ENCODE peak calls at places on chromosomes 13 and 19, in five cellular contexts. S, J, W, K and I are unnamed samples.

GRCh38 chr19:7904074-7905020 is 670 bp downstream of the MAP2K7 start:
- DNase-seq in S (peak; percentile 57), J (peak; percentile 89), W (no peak), K (no peak), I (no peak)

GRCh38 chr13:27968316-27969072 is 621 bp downstream of the CDX2 start:
- DNase-seq in S (no peak), J (no peak), W (no peak), K (no peak), I (no peak)

GRCh38 chr13:97192166-97192565 is 30.0 kb upstream of the MBNL2 start:
- DNase-seq in S (no peak), J (no peak), W (no peak), K (no peak), I (no peak)

GRCh38 chr13:50712469-50712868 is 131.0 kb downstream of the DLEU7 start:
- DNase-seq in S (no peak), J (no peak), W (no peak), K (no peak), I (no peak)

GRCh38 chr13:75825161-75825560 is 189.0 kb downstream of the LMO7 start:
- DNase-seq in S (no peak), J (no peak), W (no peak), K (no peak), I (no peak)

GRCh38 chr13:47480121-47480520 is 521.0 kb downstream of the SUCLA2 start:
- DNase-seq in S (no peak), J (no peak), W (no peak), K (peak; percentile 78), I (no peak)

GRCh38 chr19:29385191-29385795 is 140.5 kb upstream of the VSTM2B start:
- DNase-seq in S (no peak), J (no peak), W (no peak), K (no peak), I (no peak)

GRCh38 chr13:50131998-50132936 is 117.0 kb downstream of the KCNRG start:
- DNase-seq in S (no peak), J (no peak), W (no peak), K (no peak), I (no peak)

GRCh38 chr19:8626823-8627222 is 3.6 kb upstream of the NFILZ start:
- DNase-seq in S (no peak), J (no peak), W (no peak), K (no peak), I (no peak)

GRCh38 chr13:29154390-29154789 is 334.3 kb downstream of the MTUS2 start:
- DNase-seq in S (no peak), J (no peak), W (no peak), K (no peak), I (no peak)

GRCh38 chr19:50795665-50796073 is 5.5 kb downstream of the ACP4 start:
- DNase-seq in S (no peak), J (no peak), W (peak; percentile 37), K (no peak), I (no peak)

GRCh38 chr13:109344552-109345157 is 441.7 kb downstream of the IRS2 start:
- DNase-seq in S (no peak), J (no peak), W (no peak), K (peak; percentile 34), I (no peak)

GRCh38 chr19:30669329-30670010 is 297.3 kb downstream of the ZNF536 start:
- DNase-seq in S (no peak), J (no peak), W (peak; percentile 56), K (no peak), I (no peak)

GRCh38 chr19:30667746-30668145 is 295.6 kb downstream of the ZNF536 start:
- DNase-seq in S (no peak), J (no peak), W (no peak), K (no peak), I (no peak)

GRCh38 chr19:30667227-30667626 is 295.0 kb downstream of the ZNF536 start:
- DNase-seq in S (no peak), J (no peak), W (no peak), K (no peak), I (no peak)

GRCh38 chr19:30670011-30670329 is 297.8 kb downstream of the ZNF536 start:
- DNase-seq in S (no peak), J (no peak), W (no peak), K (no peak), I (no peak)

DNA sequence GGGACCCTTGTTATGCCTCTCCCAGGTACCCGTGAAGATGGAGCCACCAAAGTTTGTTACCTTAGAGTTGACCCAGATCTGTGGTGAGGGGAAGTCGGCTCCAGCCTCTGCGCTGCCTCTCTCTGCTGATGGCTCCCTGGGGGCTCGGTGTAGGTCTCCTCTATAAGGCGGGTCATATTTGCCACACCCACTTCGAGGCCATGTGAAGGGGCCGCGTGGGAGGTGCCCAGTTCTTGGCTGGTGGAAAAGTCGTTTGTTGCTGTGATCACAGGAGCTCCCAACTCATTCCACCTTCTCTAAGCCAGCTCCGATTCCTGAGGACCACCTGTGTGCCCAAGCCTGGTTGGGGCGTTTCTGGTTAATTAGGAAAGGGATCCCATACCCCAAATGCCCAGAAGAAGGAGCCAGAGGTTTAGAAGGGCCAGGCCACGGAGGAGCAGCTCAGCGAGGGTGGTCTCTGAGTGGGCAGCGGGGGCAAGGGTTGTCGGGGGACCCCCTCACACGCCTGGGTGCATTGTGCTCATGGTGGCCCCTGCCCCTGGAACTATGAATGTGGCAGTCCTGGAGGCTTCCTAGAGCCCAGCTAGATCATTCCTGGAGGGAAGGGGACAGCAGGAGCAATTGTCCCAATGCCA is 296.5 kb downstream of the ZNF536 start:
- DNase-seq in S (no peak), J (no peak), W (no peak), K (no peak), I (no peak)
- H3K4me3 ChIP-seq in S (no peak overlapping the region), J (no peak overlapping the region), W (no peak overlapping the region), K (no peak overlapping the region), I (no peak overlapping the region)

GRCh38 chr19:55369651-55370304 is 485 bp downstream of the IL11 start:
- DNase-seq in S (no peak), J (no peak), W (no peak), K (no peak), I (no peak)
- H3K4me3 ChIP-seq in S (no peak overlapping the region), J (peak overlapping the region; percentile 45), W (no peak overlapping the region), K (peak overlapping the region; percentile 67), I (no peak overlapping the region)

DNA sequence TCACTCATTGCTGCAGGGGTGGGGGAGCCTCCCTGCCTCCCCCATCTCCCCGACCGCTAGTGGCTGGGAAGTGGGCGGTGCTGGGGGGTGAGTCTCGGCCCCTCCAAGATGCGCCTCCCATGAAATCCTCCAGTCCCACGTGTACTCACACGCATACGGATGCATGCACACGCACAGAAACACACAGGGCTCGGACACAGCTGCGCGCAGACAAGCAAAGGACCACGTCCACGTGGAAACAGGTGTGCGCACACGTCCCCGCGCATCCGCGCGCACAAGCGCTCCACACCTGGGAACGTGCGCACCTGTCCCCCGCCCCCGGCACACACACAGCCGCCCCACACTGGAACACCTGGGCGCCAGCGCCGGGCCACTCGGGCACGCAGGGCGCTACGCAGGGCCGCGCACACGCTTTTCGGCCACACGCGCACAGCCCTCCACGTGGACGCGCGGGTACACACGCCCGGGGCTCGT is 680 bp downstream of the MATK start:
- DNase-seq in S (no peak), J (no peak), W (peak; percentile 50), K (no peak), I (no peak)
- H3K4me3 ChIP-seq in S (peak overlapping the region; percentile 66), J (peak overlapping the region; percentile 64), W (peak overlapping the region; percentile 61), K (no peak overlapping the region), I (no peak overlapping the region)

GRCh38 chr13:33100876-33101275 is 84.7 kb downstream of the KL start:
- DNase-seq in S (no peak), J (no peak), W (no peak), K (no peak), I (no peak)

GRCh38 chr13:33096886-33097610 is 80.8 kb downstream of the KL start:
- DNase-seq in S (no peak), J (no peak), W (no peak), K (no peak), I (no peak)

GRCh38 chr13:33105387-33106005 is 89.3 kb downstream of the KL start:
- DNase-seq in S (no peak), J (no peak), W (no peak), K (no peak), I (no peak)

GRCh38 chr13:33099860-33100259 is 83.6 kb downstream of the KL start:
- DNase-seq in S (no peak), J (no peak), W (no peak), K (no peak), I (no peak)

GRCh38 chr13:33101835-33102234 is 85.6 kb downstream of the KL start:
- DNase-seq in S (no peak), J (no peak), W (no peak), K (no peak), I (no peak)
- H3K4me3 ChIP-seq in S (no peak overlapping the region), J (no peak overlapping the region), W (no peak overlapping the region), K (no peak overlapping the region), I (no peak overlapping the region)

GRCh38 chr19:52749780-52750179 is 14.9 kb upstream of the ZNF611 start:
- DNase-seq in S (no peak), J (no peak), W (no peak), K (no peak), I (no peak)

GRCh38 chr19:52742516-52742915 is 7.7 kb upstream of the ZNF611 start:
- DNase-seq in S (no peak), J (no peak), W (peak; percentile 50), K (no peak), I (peak; percentile 21)

GRCh38 chr19:52748336-52748950 is 13.6 kb upstream of the ZNF611 start:
- DNase-seq in S (no peak), J (no peak), W (no peak), K (no peak), I (peak; percentile 36)
- H3K4me3 ChIP-seq in S (no peak overlapping the region), J (no peak overlapping the region), W (no peak overlapping the region), K (no peak overlapping the region), I (no peak overlapping the region)

DNA sequence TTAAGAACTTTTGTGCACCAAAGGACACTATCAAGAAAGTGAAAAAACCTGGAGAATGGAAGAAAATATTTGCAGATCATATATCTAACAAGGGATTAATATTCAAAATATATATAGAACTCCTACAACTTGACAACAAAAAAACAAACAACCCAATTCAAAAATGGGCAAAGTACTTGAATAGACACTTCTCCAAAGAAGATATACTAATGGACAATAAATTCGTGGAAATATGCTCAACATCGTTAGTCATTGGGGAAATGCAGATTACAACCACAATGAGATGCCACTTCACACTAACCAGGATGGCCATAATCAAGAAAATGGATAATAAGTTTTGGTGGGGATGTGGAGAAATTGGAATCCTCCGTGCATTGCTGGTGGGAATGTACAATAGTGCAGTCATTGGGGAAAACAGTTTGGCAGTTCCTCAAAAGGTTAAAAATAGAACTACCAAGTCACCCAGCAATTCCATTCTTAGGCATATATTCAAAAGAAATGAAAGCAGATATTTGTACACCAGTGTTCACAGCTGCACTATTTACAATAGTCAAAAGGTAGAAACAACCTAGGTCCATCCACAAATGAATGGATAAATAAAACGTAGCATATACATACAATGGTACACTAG is 2.2 kb upstream of the LSR start:
- DNase-seq in S (peak; percentile 3), J (no peak), W (no peak), K (no peak), I (no peak)
- H3K4me3 ChIP-seq in S (no peak overlapping the region), J (no peak overlapping the region), W (no peak overlapping the region), K (no peak overlapping the region), I (no peak overlapping the region)

GRCh38 chr13:42011601-42012401 is 36.6 kb upstream of the DGKH start:
- DNase-seq in S (no peak), J (no peak), W (no peak), K (no peak), I (no peak)
- H3K4me3 ChIP-seq in S (no peak overlapping the region), J (no peak overlapping the region), W (no peak overlapping the region), K (no peak overlapping the region), I (no peak overlapping the region)

GRCh38 chr19:927044-927706 is 1.3 kb downstream of the ARID3A start:
- DNase-seq in S (peak; percentile 78), J (no peak), W (no peak), K (no peak), I (no peak)
- H3K4me3 ChIP-seq in S (peak overlapping the region; percentile 2), J (peak overlapping the region; percentile 73), W (peak overlapping the region; percentile 99), K (peak overlapping the region; percentile 96), I (peak overlapping the region; percentile 78)